ENCODE peak calls at places on chromosomes 3 and 15, in four cellular contexts. D is fibroblast of pulmonary artery, G is astrocyte, T is A673. C is an unnamed sample.

GRCh38 chr3:12423918-12424634 is 60.2 kb upstream of the TSEN2 start:
- DNase-seq in D (peak), G (peak), T (no peak), C (no peak)

GRCh38 chr3:133464573-133464972 is 64.7 kb downstream of the BFSP2 start:
- DNase-seq in D (peak), G (peak), T (peak), C (no peak)

GRCh38 chr3:153350420-153350819 is 188.4 kb downstream of the RAP2B start:
- DNase-seq in D (peak), G (peak), T (no peak), C (no peak)

GRCh38 chr15:23574742-23575141 is 9.3 kb downstream of the MKRN3 start:
- DNase-seq in D (no peak), G (no peak), T (no peak), C (no peak)

GRCh38 chr3:65348596-65348995 is 660.8 kb upstream of the ADAMTS9 start:
- DNase-seq in D (peak), G (peak), T (no peak), C (no peak)

GRCh38 chr3:198080521-198081384 is 120.7 kb downstream of the LMLN start:
- DNase-seq in D (peak), G (peak), T (peak), C (peak)

GRCh38 chr3:169615833-169616232 is 47.7 kb downstream of the MECOM start:
- DNase-seq in D (no peak), G (no peak), T (no peak), C (no peak)

GRCh38 chr15:59833366-59833765 is 144.2 kb upstream of the BNIP2 start:
- DNase-seq in D (no peak), G (no peak), T (no peak), C (no peak)

GRCh38 chr3:102532901-102533300 is 98.1 kb downstream of the ZPLD1 start:
- DNase-seq in D (peak), G (peak), T (no peak), C (no peak)

GRCh38 chr3:1717524-1717923 is 381.1 kb upstream of the CNTN4 start:
- DNase-seq in D (no peak), G (no peak), T (peak), C (no peak)

GRCh38 chr3:33717616-33717865 is 513 bp downstream of the CLASP2 start:
- DNase-seq in D (peak), G (peak), T (peak), C (peak)

GRCh38 chr3:69948246-69948862 is 51.2 kb upstream of the SAMMSON start:
- DNase-seq in D (peak), G (peak), T (peak), C (no peak)

GRCh38 chr3:115922681-115923347 is 299.5 kb downstream of the GAP43 start:
- DNase-seq in D (peak), G (peak), T (peak), C (peak)

GRCh38 chr3:141067559-141067958 is 16.4 kb downstream of the SPSB4 start:
- DNase-seq in D (no peak), G (no peak), T (no peak), C (no peak)

GRCh38 chr3:54122046-54122801 is at the start of gene CACNA2D3:
- DNase-seq in D (peak), G (peak), T (peak), C (peak)

GRCh38 chr15:73959012-73959581 is 32.8 kb downstream of the LOXL1 start:
- DNase-seq in D (no peak), G (no peak), T (no peak), C (no peak)

GRCh38 chr3:47469616-47470015 is 6.1 kb downstream of the SCAP start:
- DNase-seq in D (no peak), G (no peak), T (no peak), C (no peak)

GRCh38 chr15:77495806-77496589 is 75.3 kb downstream of the HMG20A start:
- DNase-seq in D (peak), G (no peak), T (no peak), C (no peak)

GRCh38 chr3:11154953-11155325 is 646 bp downstream of the HRH1 start:
- DNase-seq in D (peak), G (no peak), T (peak), C (no peak)

GRCh38 chr15:39118510-39118909 is 462.4 kb upstream of the THBS1 start:
- DNase-seq in D (peak), G (peak), T (no peak), C (no peak)

GRCh38 chr3:160756907-160757623 is 1.0 kb downstream of the PPM1L start:
- DNase-seq in D (no peak), G (no peak), T (no peak), C (peak)

GRCh38 chr15:59688383-59688887 is 685 bp downstream of the BNIP2 start:
- DNase-seq in D (peak), G (peak), T (peak), C (no peak)

GRCh38 chr3:4634894-4635293 is 141.7 kb downstream of the ITPR1 start:
- DNase-seq in D (no peak), G (no peak), T (no peak), C (no peak)

GRCh38 chr3:142975316-142975995 is 12.0 kb upstream of the PAQR9 start:
- DNase-seq in D (no peak), G (no peak), T (no peak), C (no peak)

GRCh38 chr3:27326211-27326948 is 42.8 kb downstream of the NEK10 start:
- DNase-seq in D (peak), G (peak), T (no peak), C (no peak)

GRCh38 chr3:140344601-140345000 is 333.3 kb upstream of the TRIM42 start:
- DNase-seq in D (no peak), G (no peak), T (no peak), C (no peak)

GRCh38 chr3:32278714-32279113 is 40.2 kb downstream of the CMTM8 start:
- DNase-seq in D (peak), G (peak), T (no peak), C (no peak)

GRCh38 chr15:58407366-58407765 is 24.4 kb upstream of the LIPC start:
- DNase-seq in D (no peak), G (no peak), T (no peak), C (no peak)

GRCh38 chr3:53668872-53669271 is 174.5 kb downstream of the CACNA1D start:
- DNase-seq in D (peak), G (no peak), T (no peak), C (no peak)

GRCh38 chr3:85360742-85361387 is 402.1 kb downstream of the CADM2 start:
- DNase-seq in D (peak), G (peak), T (peak), C (peak)

GRCh38 chr15:25937796-25938195 is 74.7 kb upstream of the ATP10A start:
- DNase-seq in D (no peak), G (no peak), T (no peak), C (no peak)

GRCh38 chr3:69890094-69890493 is 109.4 kb upstream of the SAMMSON start:
- DNase-seq in D (no peak), G (peak), T (no peak), C (no peak)

GRCh38 chr15:31320022-31320421 is 6.6 kb upstream of the KLF13 start:
- DNase-seq in D (no peak), G (no peak), T (no peak), C (no peak)

GRCh38 chr15:64749999-64750657 is 25.3 kb downstream of the RBPMS2 start:
- DNase-seq in D (peak), G (peak), T (peak), C (peak)

GRCh38 chr3:37707428-37708372 is 154.0 kb upstream of the CTDSPL start:
- DNase-seq in D (no peak), G (no peak), T (no peak), C (no peak)

GRCh38 chr3:192850501-192850981 is 67.1 kb downstream of the MB21D2 start:
- DNase-seq in D (no peak), G (peak), T (peak), C (no peak)

GRCh38 chr3:61537366-61537765 is 24.0 kb upstream of the PTPRG start:
- DNase-seq in D (peak), G (peak), T (peak), C (no peak)

GRCh38 chr3:49333091-49333490 is 6.8 kb downstream of the USP4 start:
- DNase-seq in D (peak), G (no peak), T (no peak), C (no peak)

GRCh38 chr3:49329201-49329600 is 10.7 kb downstream of the USP4 start:
- DNase-seq in D (no peak), G (peak), T (no peak), C (no peak)

GRCh38 chr3:49324768-49325167 is 15.1 kb downstream of the USP4 start:
- DNase-seq in D (no peak), G (no peak), T (no peak), C (no peak)

GRCh38 chr3:49327485-49327884 is 12.4 kb downstream of the USP4 start:
- DNase-seq in D (peak), G (no peak), T (no peak), C (no peak)
- TF ChIP-seq CTCF in D (peak), G (peak), T (no peak), C (peak)

DNA sequence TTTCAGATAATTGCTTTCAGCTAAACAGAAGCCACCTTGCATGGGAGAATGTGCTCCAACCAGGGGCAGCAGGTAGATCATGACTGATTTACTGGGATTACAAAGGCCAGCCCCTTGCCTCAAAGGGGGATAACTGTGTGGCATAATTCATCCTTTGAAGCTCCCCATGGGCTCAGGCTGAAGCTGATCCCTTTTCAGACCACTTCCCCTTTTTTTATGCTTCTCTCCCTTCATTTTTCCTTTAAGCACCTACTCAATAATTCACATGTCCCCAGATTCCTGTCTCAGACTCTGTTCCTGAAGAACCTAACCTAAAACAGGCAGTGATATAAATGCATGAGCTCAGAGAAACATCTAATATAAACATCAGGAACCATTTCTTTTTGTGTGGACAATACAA is 8.2 kb upstream of the MYRIP start:
- DNase-seq in D (no peak), G (no peak), T (no peak), C (no peak)
- TF ChIP-seq CTCF in D (no peak), G (no peak), T (no peak), C (no peak)

DNA sequence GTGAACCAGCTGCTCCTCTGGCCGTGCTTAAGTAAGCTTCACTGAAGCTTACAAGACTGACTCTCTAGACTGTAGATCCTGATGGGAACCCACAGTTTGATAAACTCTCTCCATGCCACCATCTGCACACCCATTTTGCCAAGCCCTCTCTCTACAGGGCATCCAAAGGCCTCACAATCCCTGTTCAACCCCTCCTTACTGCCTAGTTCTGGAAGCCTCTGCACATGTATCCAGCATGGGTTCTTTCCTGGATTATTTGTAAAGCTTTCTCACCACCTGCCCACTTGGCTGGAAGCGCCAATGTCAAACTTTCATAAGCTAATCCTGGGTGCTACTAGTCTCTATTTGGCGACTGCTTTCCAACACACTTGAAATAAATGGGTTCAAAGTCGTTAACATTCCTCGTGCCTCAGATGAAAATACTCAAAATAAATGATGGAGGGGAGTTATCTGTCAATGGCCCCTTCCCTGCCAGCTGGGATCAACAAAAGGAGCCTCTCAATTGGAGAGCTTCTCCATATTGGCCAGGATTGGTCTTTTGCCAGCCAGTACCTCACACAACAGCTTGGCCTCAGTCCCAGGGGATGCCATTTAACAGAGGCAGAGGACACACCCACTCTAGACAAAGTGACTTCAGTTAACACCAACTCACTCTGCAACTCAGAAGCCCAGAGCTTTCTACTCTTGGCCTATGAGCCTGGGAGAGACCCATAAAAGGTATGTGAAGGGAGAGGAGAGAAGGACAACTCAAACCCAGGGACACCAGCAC is 48.1 kb downstream of the SH3BP5 start:
- DNase-seq in D (peak), G (peak), T (peak), C (peak)
- TF ChIP-seq CTCF in D (no peak), G (no peak), T (no peak), C (no peak)

DNA sequence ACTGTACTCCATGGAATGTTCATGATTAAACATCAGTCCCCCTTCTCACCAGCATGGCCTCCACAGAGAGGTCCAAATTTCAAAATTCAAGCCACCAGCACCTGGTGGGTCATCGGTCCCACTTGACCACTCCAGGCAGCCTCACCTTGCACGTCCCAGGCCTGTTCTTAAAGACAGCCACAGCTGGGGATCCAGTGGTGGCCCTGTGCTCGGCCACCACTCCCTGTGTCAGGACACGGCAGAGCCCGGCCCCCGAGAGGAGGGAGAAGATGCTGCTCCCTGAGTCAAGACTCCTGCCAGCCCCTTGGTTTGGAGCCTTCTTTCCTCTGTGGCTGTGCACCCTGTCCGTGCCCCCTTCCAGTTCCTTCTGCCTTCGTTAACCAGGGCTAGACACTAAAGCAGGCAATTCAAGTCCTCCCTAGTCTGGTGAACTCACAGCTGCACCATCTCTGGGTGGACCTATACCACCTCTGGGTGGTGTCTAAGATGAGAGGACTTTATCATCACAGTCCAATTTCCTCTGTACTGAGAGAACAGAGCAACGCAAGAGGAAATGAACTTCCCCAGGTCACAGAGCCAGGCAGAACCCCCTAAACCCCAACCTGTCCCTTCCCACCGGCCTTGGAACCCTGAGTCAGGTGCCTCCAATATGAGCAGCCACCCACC is 97.1 kb downstream of the MEGF11 start:
- DNase-seq in D (no peak), G (no peak), T (no peak), C (no peak)
- TF ChIP-seq CTCF in D (no peak), G (no peak), T (no peak), C (no peak)

GRCh38 chr15:33975023-33975565 is 6.8 kb downstream of the CHRM5 start:
- DNase-seq in D (peak), G (no peak), T (no peak), C (no peak)
- TF ChIP-seq CTCF in D (no peak), G (no peak), T (no peak), C (no peak)

GRCh38 chr3:8421267-8421666 is 80.4 kb upstream of the LMCD1 start:
- DNase-seq in D (no peak), G (no peak), T (peak), C (no peak)
- TF ChIP-seq CTCF in D (no peak), G (no peak), T (peak), C (no peak)

DNA sequence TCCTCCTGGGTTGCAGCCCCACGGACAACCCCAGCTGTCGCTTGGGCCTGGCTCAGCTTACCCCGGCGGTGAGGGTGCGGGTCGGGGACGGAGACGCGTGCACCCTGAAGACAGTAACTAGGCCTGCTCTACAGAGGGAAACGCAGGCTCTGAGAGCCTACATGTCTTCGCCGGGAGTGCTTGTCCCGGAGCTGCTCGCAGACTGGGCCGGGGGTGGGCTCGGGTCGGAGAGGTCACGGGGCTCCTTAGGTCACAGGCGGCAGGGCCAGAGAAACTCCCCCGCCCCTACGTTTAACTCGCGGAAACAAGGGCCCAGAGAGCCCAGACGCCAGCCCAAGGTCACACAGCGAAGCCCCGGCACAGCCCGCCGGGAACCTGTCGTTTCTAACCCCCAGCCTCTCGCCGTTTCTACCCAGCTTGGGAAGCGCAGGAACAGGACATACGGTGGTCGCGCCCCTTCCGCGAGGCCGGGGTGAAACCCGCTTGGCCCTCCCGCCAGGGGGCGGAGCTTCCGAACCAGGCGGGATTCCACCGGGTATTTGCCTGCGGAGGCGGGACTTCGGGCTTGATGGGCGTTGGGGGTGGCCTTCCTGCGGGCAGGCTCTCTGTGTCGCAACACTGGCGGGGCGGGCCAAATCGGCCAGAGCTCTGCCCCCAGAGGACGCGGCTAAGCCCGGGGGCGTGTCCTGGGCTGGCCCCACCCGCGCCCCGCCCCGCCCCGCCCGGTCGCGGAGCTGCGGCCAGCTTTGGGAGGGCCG is at the start of gene HDAC11:
- DNase-seq in D (peak), G (peak), T (peak), C (peak)
- TF ChIP-seq CTCF in D (no peak), G (no peak), T (no peak), C (peak)

DNA sequence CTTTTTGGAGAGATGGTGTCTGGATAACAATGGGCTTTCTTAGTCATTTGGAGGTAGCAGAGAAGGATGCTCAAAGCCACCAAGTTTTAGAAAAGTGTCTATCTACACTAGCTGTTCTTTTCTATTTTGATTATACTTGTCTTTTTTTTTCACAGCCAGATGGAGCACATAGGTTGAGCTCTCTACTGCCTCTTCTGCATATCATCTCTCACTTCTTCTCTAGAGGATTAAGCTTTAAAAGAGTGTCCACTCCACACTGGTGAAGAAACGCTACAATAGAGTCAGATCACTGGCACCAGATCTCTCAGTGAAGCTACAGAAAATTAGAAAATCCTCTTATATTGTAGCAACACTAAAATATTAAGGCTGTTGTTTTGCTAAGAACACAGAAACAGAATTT is 145.3 kb upstream of the MBNL1 start:
- DNase-seq in D (no peak), G (no peak), T (no peak), C (no peak)
- TF ChIP-seq CTCF in D (peak), G (peak), T (no peak), C (no peak)